ENCODE peak calls at places on chromosomes 1 and 21, in nine cellular contexts. L, O, C, R, J, Q, Z, K and H are unnamed samples.

GRCh38 chr1:45134468-45134873 is 71.9 kb downstream of the ZSWIM5 start:
- DNase-seq in L (peak), O (no peak), C (no peak), R (no peak), J (peak), Q (no peak), Z (no peak), K (no peak), H (no peak)

GRCh38 chr1:1358433-1359201 is at the start of gene MXRA8:
- DNase-seq in L (no peak), O (peak), C (no peak), R (peak), J (no peak), Q (peak), Z (peak), K (no peak), H (no peak)

GRCh38 chr1:221074325-221074724 is 195.1 kb downstream of the HLX start:
- DNase-seq in L (peak), O (no peak), C (no peak), R (no peak), J (no peak), Q (no peak), Z (no peak), K (no peak), H (peak)

GRCh38 chr1:64340361-64340760 is 129.6 kb upstream of the CACHD1 start:
- DNase-seq in L (no peak), O (no peak), C (no peak), R (no peak), J (no peak), Q (no peak), Z (no peak), K (no peak), H (no peak)

GRCh38 chr1:228084325-228084724 is 1.8 kb downstream of the ARF1 start:
- DNase-seq in L (peak), O (peak), C (no peak), R (no peak), J (peak), Q (no peak), Z (peak), K (no peak), H (no peak)

GRCh38 chr1:34538481-34538880 is 216.4 kb upstream of the GJB5 start:
- DNase-seq in L (no peak), O (no peak), C (no peak), R (no peak), J (no peak), Q (no peak), Z (no peak), K (no peak), H (no peak)

GRCh38 chr1:113416515-113416914 is 26.2 kb downstream of the MAGI3 start:
- DNase-seq in L (no peak), O (no peak), C (no peak), R (no peak), J (no peak), Q (no peak), Z (no peak), K (no peak), H (no peak)

GRCh38 chr21:44817914-44818635 is at the start of gene SUMO3:
- DNase-seq in L (peak), O (peak), C (peak), R (peak), J (peak), Q (peak), Z (peak), K (peak), H (peak)

GRCh38 chr1:15975358-15975804 is 520 bp downstream of the ZBTB17 start:
- DNase-seq in L (peak), O (peak), C (peak), R (peak), J (peak), Q (peak), Z (peak), K (peak), H (peak)

GRCh38 chr1:183806086-183806485 is 1.2 kb downstream of the RGL1 start:
- DNase-seq in L (peak), O (peak), C (no peak), R (no peak), J (peak), Q (no peak), Z (no peak), K (no peak), H (no peak)

GRCh38 chr1:165539306-165539705 is 4.5 kb upstream of the LRRC52 start:
- DNase-seq in L (no peak), O (no peak), C (no peak), R (peak), J (no peak), Q (no peak), Z (peak), K (no peak), H (no peak)

GRCh38 chr21:41437754-41438153 is 11.7 kb downstream of the MX1 start:
- DNase-seq in L (no peak), O (no peak), C (no peak), R (no peak), J (no peak), Q (no peak), Z (no peak), K (no peak), H (no peak)

GRCh38 chr1:221961532-221962292 is 219.8 kb upstream of the DUSP10 start:
- DNase-seq in L (peak), O (peak), C (no peak), R (no peak), J (no peak), Q (no peak), Z (no peak), K (peak), H (peak)

GRCh38 chr1:43352351-43352705 is 6.5 kb upstream of the CDC20 start:
- DNase-seq in L (no peak), O (no peak), C (no peak), R (no peak), J (no peak), Q (no peak), Z (no peak), K (no peak), H (no peak)

GRCh38 chr1:54273092-54273836 is 73.3 kb downstream of the MRPL37 start:
- DNase-seq in L (peak), O (peak), C (no peak), R (peak), J (peak), Q (peak), Z (peak), K (no peak), H (no peak)

GRCh38 chr1:6560267-6560666 is 5.2 kb downstream of the TAS1R1 start:
- DNase-seq in L (no peak), O (no peak), C (no peak), R (no peak), J (no peak), Q (no peak), Z (no peak), K (no peak), H (no peak)

GRCh38 chr1:225451340-225451739 is 23.5 kb upstream of the LBR start:
- DNase-seq in L (no peak), O (no peak), C (no peak), R (no peak), J (no peak), Q (no peak), Z (no peak), K (no peak), H (no peak)

GRCh38 chr1:96236156-96236739 is 485.3 kb upstream of the PTBP2 start:
- DNase-seq in L (peak), O (peak), C (no peak), R (no peak), J (peak), Q (peak), Z (no peak), K (peak), H (peak)

GRCh38 chr1:229370601-229371021 is 27.8 kb upstream of the CCSAP start:
- DNase-seq in L (no peak), O (no peak), C (no peak), R (peak), J (no peak), Q (no peak), Z (peak), K (peak), H (peak)

GRCh38 chr21:25528511-25528910 is 78.8 kb downstream of the MRPL39 start:
- DNase-seq in L (no peak), O (no peak), C (no peak), R (no peak), J (no peak), Q (no peak), Z (no peak), K (no peak), H (no peak)

GRCh38 chr1:246497331-246497915 is 9.7 kb downstream of the SMYD3 start:
- DNase-seq in L (peak), O (peak), C (no peak), R (no peak), J (peak), Q (peak), Z (no peak), K (peak), H (no peak)

GRCh38 chr21:32030146-32030652 is 157.4 kb downstream of the HUNK start:
- DNase-seq in L (no peak), O (no peak), C (no peak), R (no peak), J (no peak), Q (no peak), Z (no peak), K (no peak), H (no peak)

GRCh38 chr1:4518621-4519020 is 135.8 kb upstream of the AJAP1 start:
- DNase-seq in L (no peak), O (no peak), C (no peak), R (no peak), J (no peak), Q (no peak), Z (no peak), K (no peak), H (no peak)

GRCh38 chr21:24727803-24728425 is 879.4 kb downstream of the MRPL39 start:
- DNase-seq in L (no peak), O (no peak), C (no peak), R (no peak), J (no peak), Q (no peak), Z (no peak), K (no peak), H (no peak)

GRCh38 chr1:228283043-228283371 is 75.2 kb downstream of the OBSCN start:
- DNase-seq in L (no peak), O (no peak), C (no peak), R (peak), J (no peak), Q (no peak), Z (peak), K (no peak), H (no peak)

GRCh38 chr1:25666437-25666836 is 49.8 kb downstream of the MAN1C1 start:
- DNase-seq in L (no peak), O (no peak), C (no peak), R (no peak), J (no peak), Q (peak), Z (no peak), K (no peak), H (no peak)

GRCh38 chr21:27026501-27026900 is 59.6 kb upstream of the ADAMTS5 start:
- DNase-seq in L (no peak), O (peak), C (no peak), R (no peak), J (no peak), Q (no peak), Z (no peak), K (no peak), H (no peak)

GRCh38 chr1:228737613-228738012 is 2.3 kb downstream of the RHOU start:
- DNase-seq in L (no peak), O (no peak), C (no peak), R (no peak), J (no peak), Q (peak), Z (no peak), K (no peak), H (no peak)

GRCh38 chr1:187689137-187689536 is 860.4 kb downstream of the PLA2G4A start:
- DNase-seq in L (peak), O (peak), C (no peak), R (no peak), J (peak), Q (no peak), Z (no peak), K (no peak), H (no peak)

GRCh38 chr1:22318279-22318983 is 133.2 kb upstream of the ZBTB40 start:
- DNase-seq in L (no peak), O (peak), C (no peak), R (no peak), J (no peak), Q (peak), Z (no peak), K (no peak), H (no peak)

GRCh38 chr1:155499953-155500621 is 62.5 kb downstream of the ASH1L start:
- DNase-seq in L (peak), O (peak), C (no peak), R (no peak), J (peak), Q (peak), Z (no peak), K (no peak), H (peak)

GRCh38 chr1:35939484-35939883 is 8.6 kb downstream of the AGO3 start:
- DNase-seq in L (no peak), O (no peak), C (no peak), R (no peak), J (no peak), Q (no peak), Z (no peak), K (no peak), H (no peak)

GRCh38 chr21:37710555-37711293 is 205.5 kb downstream of the KCNJ6 start:
- DNase-seq in L (peak), O (peak), C (no peak), R (no peak), J (no peak), Q (no peak), Z (no peak), K (no peak), H (no peak)

GRCh38 chr1:115144176-115144575 is 54.9 kb upstream of the TSPAN2 start:
- DNase-seq in L (no peak), O (no peak), C (no peak), R (no peak), J (no peak), Q (no peak), Z (no peak), K (no peak), H (no peak)

GRCh38 chr21:26743524-26743923 is 101.7 kb downstream of the ADAMTS1 start:
- DNase-seq in L (no peak), O (no peak), C (no peak), R (no peak), J (no peak), Q (no peak), Z (no peak), K (no peak), H (no peak)

GRCh38 chr1:182761396-182762395 is 27.9 kb upstream of the NPL start:
- DNase-seq in L (no peak), O (peak), C (no peak), R (no peak), J (no peak), Q (no peak), Z (no peak), K (peak), H (no peak)